ENCODE peak calls at places on chromosomes 1 and 21, in four cellular contexts. One of them, this sample, is unnamed.

GRCh38 chr1:90475623-90476022 is 241.5 kb downstream of the BARHL2 start:
- DNase-seq in dermis blood vessel endothelial cell: no peak
- DNase-seq in activated naive CD4-positive, alpha-beta T cell treated with anti-CD3 and anti-CD28 coated beads, Interleukin-2, amount 10 ng/mL, durations not matched to agents 7 days and 5 days: no peak
- DNase-seq in fibroblast of lung: peak; percentile 2
- DNase-seq in this sample: no peak

GRCh38 chr1:68409426-68409825 is 40.3 kb downstream of the RPE65 start:
- DNase-seq in dermis blood vessel endothelial cell: no peak
- DNase-seq in activated naive CD4-positive, alpha-beta T cell treated with anti-CD3 and anti-CD28 coated beads, Interleukin-2, amount 10 ng/mL, durations not matched to agents 7 days and 5 days: no peak
- DNase-seq in fibroblast of lung: peak; percentile 69
- DNase-seq in this sample: no peak

GRCh38 chr1:114040273-114041043 is 61.2 kb downstream of the OLFML3 start:
- DNase-seq in dermis blood vessel endothelial cell: no peak
- DNase-seq in activated naive CD4-positive, alpha-beta T cell treated with anti-CD3 and anti-CD28 coated beads, Interleukin-2, amount 10 ng/mL, durations not matched to agents 7 days and 5 days: no peak
- DNase-seq in fibroblast of lung: peak; percentile 35
- DNase-seq in this sample: no peak

GRCh38 chr1:229579101-229579651 is 20.7 kb upstream of the ABCB10 start:
- DNase-seq in dermis blood vessel endothelial cell: peak; percentile 87
- DNase-seq in activated naive CD4-positive, alpha-beta T cell treated with anti-CD3 and anti-CD28 coated beads, Interleukin-2, amount 10 ng/mL, durations not matched to agents 7 days and 5 days: no peak
- DNase-seq in fibroblast of lung: peak; percentile 35
- DNase-seq in this sample: peak; percentile 79

GRCh38 chr21:35048183-35048601 is 910 bp downstream of the RUNX1 start:
- DNase-seq in dermis blood vessel endothelial cell: no peak
- DNase-seq in activated naive CD4-positive, alpha-beta T cell treated with anti-CD3 and anti-CD28 coated beads, Interleukin-2, amount 10 ng/mL, durations not matched to agents 7 days and 5 days: peak; percentile 47
- DNase-seq in fibroblast of lung: peak; percentile 43
- DNase-seq in this sample: no peak

GRCh38 chr1:226602186-226603029 is 53.8 kb downstream of the STUM start:
- DNase-seq in dermis blood vessel endothelial cell: no peak
- DNase-seq in activated naive CD4-positive, alpha-beta T cell treated with anti-CD3 and anti-CD28 coated beads, Interleukin-2, amount 10 ng/mL, durations not matched to agents 7 days and 5 days: no peak
- DNase-seq in fibroblast of lung: peak; percentile 37
- DNase-seq in this sample: peak; percentile 44

GRCh38 chr1:39395357-39395831 is 96.0 kb upstream of the BMP8A start:
- DNase-seq in dermis blood vessel endothelial cell: peak; percentile 82
- DNase-seq in activated naive CD4-positive, alpha-beta T cell treated with anti-CD3 and anti-CD28 coated beads, Interleukin-2, amount 10 ng/mL, durations not matched to agents 7 days and 5 days: no peak
- DNase-seq in fibroblast of lung: peak; percentile 96
- DNase-seq in this sample: no peak

GRCh38 chr1:236035681-236036101 is 29.2 kb downstream of the NID1 start:
- DNase-seq in dermis blood vessel endothelial cell: no peak
- DNase-seq in activated naive CD4-positive, alpha-beta T cell treated with anti-CD3 and anti-CD28 coated beads, Interleukin-2, amount 10 ng/mL, durations not matched to agents 7 days and 5 days: no peak
- DNase-seq in fibroblast of lung: peak; percentile 32
- DNase-seq in this sample: peak; percentile 50

GRCh38 chr1:33985656-33986055 is 121.8 kb downstream of the HMGB4 start:
- DNase-seq in dermis blood vessel endothelial cell: no peak
- DNase-seq in activated naive CD4-positive, alpha-beta T cell treated with anti-CD3 and anti-CD28 coated beads, Interleukin-2, amount 10 ng/mL, durations not matched to agents 7 days and 5 days: no peak
- DNase-seq in fibroblast of lung: peak; percentile 48
- DNase-seq in this sample: peak; percentile 42

GRCh38 chr1:100543640-100544039 is 5.7 kb downstream of the GPR88 start:
- DNase-seq in dermis blood vessel endothelial cell: peak; percentile 18
- DNase-seq in activated naive CD4-positive, alpha-beta T cell treated with anti-CD3 and anti-CD28 coated beads, Interleukin-2, amount 10 ng/mL, durations not matched to agents 7 days and 5 days: peak; percentile 58
- DNase-seq in fibroblast of lung: no peak
- DNase-seq in this sample: no peak

GRCh38 chr1:76289692-76290091 is 215.1 kb downstream of the ST6GALNAC3 start:
- DNase-seq in dermis blood vessel endothelial cell: no peak
- DNase-seq in activated naive CD4-positive, alpha-beta T cell treated with anti-CD3 and anti-CD28 coated beads, Interleukin-2, amount 10 ng/mL, durations not matched to agents 7 days and 5 days: peak; percentile 45
- DNase-seq in fibroblast of lung: no peak
- DNase-seq in this sample: no peak

GRCh38 chr1:101366513-101367215 is 129.8 kb downstream of the S1PR1 start:
- DNase-seq in dermis blood vessel endothelial cell: peak; percentile 82
- DNase-seq in activated naive CD4-positive, alpha-beta T cell treated with anti-CD3 and anti-CD28 coated beads, Interleukin-2, amount 10 ng/mL, durations not matched to agents 7 days and 5 days: no peak
- DNase-seq in fibroblast of lung: peak; percentile 25
- DNase-seq in this sample: no peak

GRCh38 chr1:155326659-155327058 is 6.0 kb downstream of the RUSC1 start:
- DNase-seq in dermis blood vessel endothelial cell: no peak
- DNase-seq in activated naive CD4-positive, alpha-beta T cell treated with anti-CD3 and anti-CD28 coated beads, Interleukin-2, amount 10 ng/mL, durations not matched to agents 7 days and 5 days: no peak
- DNase-seq in fibroblast of lung: no peak
- DNase-seq in this sample: no peak

GRCh38 chr1:90728656-90729257 is 11.7 kb upstream of the BARHL2 start:
- DNase-seq in dermis blood vessel endothelial cell: no peak
- DNase-seq in activated naive CD4-positive, alpha-beta T cell treated with anti-CD3 and anti-CD28 coated beads, Interleukin-2, amount 10 ng/mL, durations not matched to agents 7 days and 5 days: no peak
- DNase-seq in fibroblast of lung: no peak
- DNase-seq in this sample: no peak

GRCh38 chr1:200767326-200767725 is 28.6 kb downstream of the CAMSAP2 start:
- DNase-seq in dermis blood vessel endothelial cell: peak; percentile 27
- DNase-seq in activated naive CD4-positive, alpha-beta T cell treated with anti-CD3 and anti-CD28 coated beads, Interleukin-2, amount 10 ng/mL, durations not matched to agents 7 days and 5 days: no peak
- DNase-seq in fibroblast of lung: peak; percentile 40
- DNase-seq in this sample: no peak

GRCh38 chr1:52502789-52503188 is 50.1 kb downstream of the TUT4 start:
- DNase-seq in dermis blood vessel endothelial cell: peak; percentile 22
- DNase-seq in activated naive CD4-positive, alpha-beta T cell treated with anti-CD3 and anti-CD28 coated beads, Interleukin-2, amount 10 ng/mL, durations not matched to agents 7 days and 5 days: no peak
- DNase-seq in fibroblast of lung: no peak
- DNase-seq in this sample: no peak

GRCh38 chr1:156727914-156728598 is at the start of gene METTL25B:
- DNase-seq in dermis blood vessel endothelial cell: peak; percentile 84
- DNase-seq in activated naive CD4-positive, alpha-beta T cell treated with anti-CD3 and anti-CD28 coated beads, Interleukin-2, amount 10 ng/mL, durations not matched to agents 7 days and 5 days: peak; percentile 86
- DNase-seq in fibroblast of lung: peak; percentile 77
- DNase-seq in this sample: peak; percentile 89

This sample was measured in testis.